ENCODE peak calls at places on chromosomes 5 and 9, in eight cellular contexts. J is glutamatergic neuron; C is M059J; Q is naive thymus-derived CD8-positive, alpha-beta T cell; G is stimulated activated CD4-positive, alpha-beta T cell treated with anti-CD3 and anti-CD28 coated beads, Interleukin-1b, Interleukin-23, amount 100 ng/mL, for 4 hours; I is posterior cingulate gyrus; O is neuronal stem cell; W is activated CD4-positive, alpha-beta T cell treated with anti-CD3 and anti-CD28 coated beads for 24 hours. Z is an unnamed sample.

GRCh38 chr9:96661711-96662110 is 6.6 kb upstream of the PRXL2C start:
- DNase-seq in J (no peak), C (peak; percentile 52), Q (no peak), G (no peak), I (no peak), O (no peak), W (no peak), Z (no peak)

GRCh38 chr5:137291436-137291835 is 207.7 kb downstream of the SPOCK1 start:
- DNase-seq in J (no peak), C (no peak), Q (no peak), G (no peak), I (no peak), O (no peak), W (no peak), Z (no peak)

GRCh38 chr9:127166651-127167524 is 44.5 kb upstream of the ANGPTL2 start:
- DNase-seq in J (no peak), C (peak; percentile 74), Q (peak; percentile 22), G (no peak), I (no peak), O (no peak), W (no peak), Z (no peak)

GRCh38 chr9:99054581-99054980 is 50.3 kb upstream of the TGFBR1 start:
- DNase-seq in J (no peak), C (peak; percentile 97), Q (no peak), G (no peak), I (no peak), O (no peak), W (no peak), Z (no peak)

GRCh38 chr5:129670944-129671343 is 77.0 kb upstream of the MINAR2 start:
- DNase-seq in J (no peak), C (peak; percentile 58), Q (no peak), G (no peak), I (no peak), O (no peak), W (no peak), Z (no peak)

GRCh38 chr9:84573098-84573497 is 96.4 kb upstream of the NTRK2 start:
- DNase-seq in J (no peak), C (no peak), Q (no peak), G (no peak), I (no peak), O (no peak), W (no peak), Z (no peak)

GRCh38 chr9:38263534-38263933 is 129.0 kb upstream of the ALDH1B1 start:
- DNase-seq in J (no peak), C (peak; percentile 49), Q (no peak), G (no peak), I (no peak), O (no peak), W (no peak), Z (no peak)

GRCh38 chr9:20358201-20358600 is 264.1 kb downstream of the MLLT3 start:
- DNase-seq in J (no peak), C (peak; percentile 43), Q (no peak), G (no peak), I (no peak), O (no peak), W (no peak), Z (no peak)

GRCh38 chr5:10352404-10353240 is 873 bp upstream of the MARCHF6 start:
- DNase-seq in J (no peak), C (peak; percentile 87), Q (no peak), G (peak; percentile 12), I (no peak), O (no peak), W (no peak), Z (peak; percentile 38)

GRCh38 chr9:93678199-93679019 is 102.0 kb downstream of the PHF2 start:
- DNase-seq in J (peak; percentile 9), C (no peak), Q (peak; percentile 0), G (no peak), I (no peak), O (no peak), W (no peak), Z (peak; percentile 16)

GRCh38 chr5:93578179-93578812 is 2.7 kb downstream of the NR2F1-AS1 start:
- DNase-seq in J (peak; percentile 15), C (no peak), Q (no peak), G (no peak), I (no peak), O (no peak), W (no peak), Z (no peak)

GRCh38 chr5:98770158-98770910 is 3.1 kb upstream of the RGMB start:
- DNase-seq in J (peak; percentile 59), C (peak; percentile 69), Q (no peak), G (peak; percentile 8), I (peak; percentile 37), O (no peak), W (no peak), Z (peak; percentile 48)

GRCh38 chr9:70924905-70925547 is 196.4 kb downstream of the TRPM3 start:
- DNase-seq in J (peak; percentile 16), C (peak; percentile 75), Q (no peak), G (no peak), I (no peak), O (peak; percentile 51), W (no peak), Z (peak; percentile 17)

GRCh38 chr5:6448622-6449464 is at the start of gene UBE2QL1:
- DNase-seq in J (peak; percentile 60), C (no peak), Q (no peak), G (peak; percentile 15), I (no peak), O (no peak), W (no peak), Z (peak; percentile 74)

GRCh38 chr5:151038292-151038745 is 17.9 kb downstream of the GPX3 start:
- DNase-seq in J (no peak), C (no peak), Q (no peak), G (no peak), I (no peak), O (no peak), W (no peak), Z (no peak)

GRCh38 chr9:70043689-70044449 is at the start of gene MAMDC2:
- DNase-seq in J (peak; percentile 57), C (peak; percentile 63), Q (no peak), G (no peak), I (peak; percentile 34), O (peak; percentile 62), W (no peak), Z (peak; percentile 45)

GRCh38 chr5:175328176-175328575 is 115.8 kb downstream of the DRD1 start:
- DNase-seq in J (no peak), C (no peak), Q (no peak), G (no peak), I (no peak), O (no peak), W (no peak), Z (no peak)

GRCh38 chr5:76794871-76795270 is 24.0 kb upstream of the F2RL1 start:
- DNase-seq in J (no peak), C (peak; percentile 60), Q (no peak), G (no peak), I (no peak), O (no peak), W (no peak), Z (no peak)

GRCh38 chr5:147554285-147554817 is 44.5 kb upstream of the DPYSL3 start:
- DNase-seq in J (no peak), C (peak; percentile 92), Q (no peak), G (no peak), I (no peak), O (no peak), W (no peak), Z (peak; percentile 41)

GRCh38 chr9:16132513-16132912 is 579.7 kb downstream of the CCDC171 start:
- DNase-seq in J (no peak), C (no peak), Q (no peak), G (no peak), I (no peak), O (no peak), W (no peak), Z (no peak)

GRCh38 chr9:88090151-88090581 is 48.1 kb downstream of the SPATA31C2 start:
- DNase-seq in J (no peak), C (peak; percentile 35), Q (no peak), G (no peak), I (no peak), O (no peak), W (no peak), Z (no peak)

GRCh38 chr5:116532762-116533525 is 41.7 kb downstream of the SEMA6A start:
- DNase-seq in J (no peak), C (no peak), Q (no peak), G (no peak), I (no peak), O (no peak), W (no peak), Z (no peak)

GRCh38 chr5:40080191-40080590 is 599.5 kb upstream of the PTGER4 start:
- DNase-seq in J (no peak), C (no peak), Q (no peak), G (no peak), I (no peak), O (no peak), W (no peak), Z (no peak)

GRCh38 chr5:128062172-128062746 is 21.3 kb upstream of the SLC12A2 start:
- DNase-seq in J (no peak), C (peak; percentile 71), Q (no peak), G (no peak), I (no peak), O (no peak), W (no peak), Z (no peak)

GRCh38 chr5:177304392-177305119 is 957 bp downstream of the PRELID1 start:
- DNase-seq in J (no peak), C (peak; percentile 38), Q (no peak), G (no peak), I (no peak), O (no peak), W (no peak), Z (peak; percentile 48)

GRCh38 chr9:35105571-35106342 is 2.8 kb upstream of the STOML2 start:
- DNase-seq in J (no peak), C (no peak), Q (no peak), G (no peak), I (no peak), O (no peak), W (no peak), Z (no peak)

GRCh38 chr5:62661126-62661525 is 82.5 kb downstream of the LRRC70 start:
- DNase-seq in J (no peak), C (no peak), Q (no peak), G (no peak), I (no peak), O (no peak), W (no peak), Z (no peak)

GRCh38 chr5:35785601-35786085 is 71.0 kb upstream of the IL7R start:
- DNase-seq in J (no peak), C (no peak), Q (no peak), G (peak; percentile 19), I (no peak), O (no peak), W (no peak), Z (no peak)

GRCh38 chr9:70761139-70761538 is 346.7 kb upstream of the KLF9 start:
- DNase-seq in J (no peak), C (no peak), Q (no peak), G (no peak), I (no peak), O (no peak), W (no peak), Z (no peak)

GRCh38 chr9:106921341-106921899 is 58.5 kb downstream of the ZNF462 start:
- DNase-seq in J (no peak), C (peak; percentile 81), Q (no peak), G (no peak), I (no peak), O (peak; percentile 5), W (no peak), Z (peak; percentile 67)

GRCh38 chr9:121830441-121831140 is 179.2 kb downstream of the DAB2IP start:
- DNase-seq in J (no peak), C (no peak), Q (no peak), G (no peak), I (no peak), O (no peak), W (no peak), Z (no peak)

GRCh38 chr9:13267743-13268142 is 11.7 kb downstream of the MPDZ start:
- DNase-seq in J (no peak), C (peak; percentile 95), Q (no peak), G (no peak), I (no peak), O (no peak), W (no peak), Z (no peak)